ENCODE peak calls at places on chromosomes 3 and 15, in eight cellular contexts. N is natural killer cell treated with Interleukin-12 subunit alpha and Interleukin-12 subunit beta and Interleukin-15 and Interleukin-18, amount 100 ng/mL, for 72 hours; K is EL; G is mammary epithelial cell; Y is AG08395; B is DMS79 treated with DMSO at 0.1 percent for 48 hours; D is RKO; R is psoas muscle. P is an unnamed sample.

GRCh38 chr3:45557886-45558285 is 36.7 kb upstream of the LIMD1 start:
- DNase-seq in D (no peak), R (no peak), N (no peak), G (no peak), Y (no peak), B (no peak), K (no peak), P (no peak)

GRCh38 chr3:186598108-186598784 is 14.6 kb upstream of the AHSG start:
- DNase-seq in K (peak; percentile 40), N (no peak), R (no peak), G (no peak), B (no peak), Y (no peak), D (no peak), P (no peak)

GRCh38 chr3:38397320-38397719 is 50.7 kb downstream of the XYLB start:
- DNase-seq in D (peak; percentile 25), B (no peak), R (no peak), Y (peak; percentile 46), G (peak; percentile 33), K (peak; percentile 18), N (no peak), P (peak; percentile 9)

GRCh38 chr3:10404377-10404776 is 83.5 kb upstream of the SEC13 start:
- DNase-seq in R (no peak), D (no peak), N (no peak), Y (no peak), B (no peak), G (no peak), K (no peak), P (no peak)

GRCh38 chr3:125374501-125374995 is 577 bp downstream of the ZNF148 start:
- DNase-seq in B (peak; percentile 29), R (peak; percentile 58), D (peak; percentile 57), Y (peak; percentile 39), G (peak; percentile 48), K (peak; percentile 54), N (peak; percentile 80), P (peak; percentile 55)

GRCh38 chr3:190586631-190587000 is 72.7 kb downstream of the IL1RAP start:
- DNase-seq in R (no peak), D (no peak), K (peak; percentile 80), B (no peak), G (peak; percentile 91), Y (peak; percentile 23), N (no peak), P (no peak)

GRCh38 chr3:195073866-195074860 is 196.8 kb downstream of the XXYLT1 start:
- DNase-seq in R (peak; percentile 36), Y (no peak), N (no peak), D (no peak), B (no peak), G (no peak), K (no peak), P (no peak)

GRCh38 chr3:62180514-62180913 is 192.8 kb downstream of the FEZF2 start:
- DNase-seq in G (no peak), K (no peak), B (no peak), D (no peak), Y (no peak), N (no peak), R (no peak), P (no peak)

GRCh38 chr3:157336252-157337009 is 100.2 kb upstream of the PTX3 start:
- DNase-seq in K (no peak), G (no peak), N (no peak), D (no peak), B (no peak), R (no peak), Y (no peak), P (no peak)

GRCh38 chr3:11653298-11654055 is 9.8 kb upstream of the VGLL4 start:
- DNase-seq in D (no peak), B (no peak), G (no peak), K (no peak), R (no peak), Y (no peak), N (no peak), P (peak; percentile 13)

GRCh38 chr3:58628823-58629562 is 37.6 kb downstream of the FAM3D start:
- DNase-seq in D (no peak), Y (peak; percentile 86), G (no peak), R (peak; percentile 72), B (no peak), K (peak; percentile 96), N (no peak), P (peak; percentile 69)

GRCh38 chr3:134846943-134847342 is 51.9 kb downstream of the EPHB1 start:
- DNase-seq in R (no peak), K (peak; percentile 95), Y (peak; percentile 95), B (peak; percentile 16), G (peak; percentile 67), N (no peak), D (peak; percentile 73), P (peak; percentile 90)

GRCh38 chr15:81747477-81747876 is 298.3 kb downstream of the MEX3B start:
- DNase-seq in R (no peak), Y (no peak), K (no peak), N (no peak), D (no peak), B (peak; percentile 5), G (no peak), P (peak; percentile 18)

GRCh38 chr3:119969759-119970158 is 124.5 kb downstream of the GSK3B start:
- DNase-seq in D (no peak), G (peak; percentile 68), N (no peak), B (no peak), Y (no peak), K (no peak), R (no peak), P (no peak)

GRCh38 chr3:112000971-112001370 is 2.2 kb downstream of the TAGLN3 start:
- DNase-seq in N (no peak), Y (no peak), B (no peak), D (no peak), R (no peak), K (no peak), G (no peak), P (peak; percentile 42)

GRCh38 chr15:84608707-84609284 is 8.0 kb downstream of the ZSCAN2 start:
- DNase-seq in R (no peak), Y (no peak), N (no peak), D (no peak), G (no peak), K (no peak), B (no peak), P (no peak)

GRCh38 chr3:134144694-134145093 is 106.0 kb downstream of the RYK start:
- DNase-seq in K (no peak), N (no peak), R (no peak), B (no peak), D (no peak), G (no peak), Y (no peak), P (peak; percentile 53)

GRCh38 chr3:47838503-47838902 is 35.6 kb downstream of the DHX30 start:
- DNase-seq in K (no peak), R (no peak), B (no peak), D (no peak), G (no peak), Y (no peak), N (peak; percentile 2), P (no peak)

GRCh38 chr3:44981220-44981619 is 5.2 kb downstream of the EXOSC7 start:
- DNase-seq in Y (peak; percentile 20), R (no peak), N (no peak), D (peak; percentile 42), K (peak; percentile 50), B (peak; percentile 17), G (peak; percentile 66), P (no peak)

GRCh38 chr3:11434017-11434526 is 161.9 kb downstream of the ATG7 start:
- DNase-seq in N (no peak), R (peak; percentile 56), Y (peak; percentile 83), G (no peak), B (no peak), D (no peak), K (peak; percentile 72), P (no peak)

GRCh38 chr3:35651888-35652287 is 12.6 kb downstream of the ARPP21 start:
- DNase-seq in Y (no peak), K (no peak), N (no peak), G (no peak), B (no peak), R (no peak), D (peak; percentile 47), P (no peak)

GRCh38 chr3:187870360-187871203 is 125.3 kb upstream of the BCL6 start:
- DNase-seq in N (no peak), K (no peak), G (no peak), D (no peak), B (no peak), R (no peak), Y (no peak), P (no peak)

GRCh38 chr3:52343946-52344600 is 28.0 kb downstream of the DNAH1 start:
- DNase-seq in D (no peak), B (no peak), G (no peak), K (no peak), Y (no peak), R (no peak), N (no peak), P (no peak)